ENCODE peak calls at places on chromosome 14, in six cellular contexts. M is GM13977; V is left lung; O is transverse colon; W is HFFc6; H is CD8-positive, alpha-beta T cell. X is an unnamed sample.

GRCh38 chr14:56125772-56126411 is 7.7 kb downstream of the PELI2 start:
- DNase-seq in V (no peak), M (no peak), H (no peak), O (no peak), W (no peak), X (no peak)

GRCh38 chr14:103385994-103386491 is 828 bp downstream of the MARK3 start:
- DNase-seq in V (peak; percentile 47), H (peak; percentile 6), M (no peak), O (peak; percentile 50), W (no peak), X (no peak)

GRCh38 chr14:85195872-85196477 is 334.0 kb upstream of the FLRT2 start:
- DNase-seq in V (no peak), H (no peak), O (no peak), M (no peak), W (no peak), X (no peak)

GRCh38 chr14:75418779-75419768 is 8.7 kb upstream of the JDP2 start:
- DNase-seq in H (no peak), M (peak; percentile 72), W (no peak), O (peak; percentile 84), V (no peak), X (peak; percentile 82)

GRCh38 chr14:79057333-79057732 is 887.2 kb downstream of the NRXN3 start:
- DNase-seq in M (no peak), H (no peak), O (no peak), W (no peak), V (no peak), X (no peak)

GRCh38 chr14:98949506-98950135 is 322.4 kb downstream of the BCL11B start:
- DNase-seq in V (no peak), H (no peak), O (no peak), W (no peak), M (no peak), X (no peak)

GRCh38 chr14:86530457-86530856 is 1000.5 kb downstream of the FLRT2 start:
- DNase-seq in H (no peak), W (no peak), O (no peak), M (no peak), V (no peak), X (no peak)

GRCh38 chr14:51070732-51071131 is 24.2 kb downstream of the TRIM9 start:
- DNase-seq in V (no peak), W (no peak), H (no peak), O (no peak), M (no peak), X (no peak)

GRCh38 chr14:60561845-60562746 is 53.1 kb downstream of the SIX6 start:
- DNase-seq in O (peak; percentile 11), M (peak; percentile 39), H (no peak), W (peak; percentile 65), V (no peak), X (peak; percentile 41)

GRCh38 chr14:23294734-23295561 is 7.7 kb downstream of the PPP1R3E start:
- DNase-seq in H (no peak), W (peak; percentile 32), M (no peak), V (no peak), O (peak; percentile 33), X (no peak)

GRCh38 chr14:57533214-57533613 is 39.6 kb upstream of the CCDC198 start:
- DNase-seq in V (no peak), O (no peak), M (peak; percentile 6), H (no peak), W (no peak), X (no peak)

GRCh38 chr14:106044949-106045596 is 518.7 kb downstream of the TMEM121 start:
- DNase-seq in V (peak; percentile 54), M (peak; percentile 35), H (peak; percentile 58), O (peak; percentile 64), W (no peak), X (peak; percentile 65)
- TF ChIP-seq CTCF in V (peak; percentile 50), M (peak; percentile 99), H (peak; percentile 52), O (no peak), W (peak; percentile 46), X (peak; percentile 82)

GRCh38 chr14:52473557-52473956 is 78.7 kb downstream of the TXNDC16 start:
- DNase-seq in O (no peak), W (peak; percentile 21), V (no peak), M (peak; percentile 31), H (no peak), X (peak; percentile 37)
- TF ChIP-seq CTCF in O (peak; percentile 40), W (peak; percentile 77), V (peak; percentile 19), M (peak; percentile 34), H (peak; percentile 62), X (peak; percentile 13)

GRCh38 chr14:59427653-59428578 is 37.3 kb downstream of the GPR135 start:
- DNase-seq in V (no peak), M (no peak), O (no peak), W (peak; percentile 45), H (no peak), X (no peak)

GRCh38 chr14:59425322-59425945 is 39.7 kb downstream of the GPR135 start:
- DNase-seq in M (no peak), W (peak; percentile 13), H (no peak), O (no peak), V (no peak), X (no peak)

GRCh38 chr14:59428581-59429012 is 36.6 kb downstream of the GPR135 start:
- DNase-seq in M (no peak), W (peak; percentile 42), V (no peak), O (no peak), H (no peak), X (no peak)

GRCh38 chr14:59424707-59425106 is 40.5 kb downstream of the GPR135 start:
- DNase-seq in M (no peak), W (no peak), V (no peak), O (no peak), H (no peak), X (no peak)

GRCh38 chr14:59429798-59430197 is 35.4 kb downstream of the GPR135 start:
- DNase-seq in O (no peak), V (no peak), W (no peak), H (no peak), M (no peak), X (no peak)
- TF ChIP-seq CTCF in O (no peak), V (no peak), W (no peak), H (no peak), M (no peak), X (no peak)

GRCh38 chr14:54572316-54572715 is 5.4 kb downstream of the SAMD4A start:
- DNase-seq in V (no peak), O (no peak), M (no peak), H (no peak), W (no peak), X (no peak)
- TF ChIP-seq CTCF in V (peak; percentile 26), O (peak; percentile 27), M (peak; percentile 60), H (peak; percentile 52), W (peak; percentile 78), X (peak; percentile 40)

DNA sequence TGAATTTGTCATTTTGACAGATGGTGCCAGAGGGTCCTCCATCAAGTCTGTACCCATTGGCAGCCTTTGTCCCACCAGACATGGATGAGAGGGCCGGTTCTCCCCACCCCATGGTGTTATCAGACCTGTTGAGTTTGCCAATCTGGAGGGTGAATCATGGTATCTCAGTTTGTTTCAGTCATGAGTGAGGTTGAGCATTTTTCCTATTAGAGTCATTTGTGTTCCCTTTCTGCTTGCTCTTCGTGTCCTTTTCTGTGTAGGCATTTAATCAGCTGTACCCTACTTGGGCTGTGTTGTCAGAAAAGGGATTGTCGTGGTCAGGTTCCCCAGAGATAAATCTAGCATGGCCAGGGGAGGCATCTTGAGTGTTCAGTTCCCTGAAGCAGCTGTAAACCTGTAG is 30.5 kb downstream of the SLC24A4 start:
- DNase-seq in H (no peak), O (no peak), W (no peak), V (no peak), M (no peak), X (no peak)
- TF ChIP-seq CTCF in H (no peak), O (no peak), W (no peak), V (no peak), M (no peak), X (no peak)

GRCh38 chr14:74324945-74325361 is 22.2 kb upstream of the ABCD4 start:
- DNase-seq in V (no peak), W (peak; percentile 10), H (no peak), O (no peak), M (peak; percentile 61), X (peak; percentile 52)
- TF ChIP-seq CTCF in V (peak; percentile 15), W (peak; percentile 84), H (peak; percentile 65), O (peak; percentile 45), M (peak; percentile 41), X (peak; percentile 47)

GRCh38 chr14:70622111-70622712 is 19.5 kb upstream of the TTC9 start:
- DNase-seq in M (peak; percentile 64), O (peak; percentile 52), V (no peak), W (peak; percentile 32), H (no peak), X (peak; percentile 66)
- TF ChIP-seq CTCF in M (peak; percentile 85), O (peak; percentile 31), V (peak; percentile 63), W (peak; percentile 81), H (peak; percentile 93), X (peak; percentile 70)

X was measured in GM10248.